ENCODE peak calls at places on chromosomes 16 and 17, in four cellular contexts. One of them, this sample, is unnamed.

GRCh38 chr17:73151888-73152633 is 12.7 kb upstream of the SSTR2 start:
- DNase-seq in body of pancreas: no peak
- DNase-seq in glutamatergic neuron: no peak
- DNase-seq in stimulated activated CD4-positive, alpha-beta T cell treated with anti-CD3 and anti-CD28 coated beads, Interleukin-1b, Interleukin-23, amount 100 ng/mL, for 48 hours: no peak
- DNase-seq in this sample: no peak

GRCh38 chr17:17182601-17183136 is 23.5 kb downstream of the PLD6 start:
- DNase-seq in body of pancreas: no peak
- DNase-seq in stimulated activated CD4-positive, alpha-beta T cell treated with anti-CD3 and anti-CD28 coated beads, Interleukin-1b, Interleukin-23, amount 100 ng/mL, for 48 hours: no peak
- DNase-seq in glutamatergic neuron: no peak
- DNase-seq in this sample: no peak

GRCh38 chr16:78274771-78275170 is 175.3 kb downstream of the WWOX start:
- DNase-seq in body of pancreas: no peak
- DNase-seq in glutamatergic neuron: no peak
- DNase-seq in stimulated activated CD4-positive, alpha-beta T cell treated with anti-CD3 and anti-CD28 coated beads, Interleukin-1b, Interleukin-23, amount 100 ng/mL, for 48 hours: no peak
- DNase-seq in this sample: no peak

GRCh38 chr17:76579281-76579680 is 6.4 kb downstream of the ST6GALNAC2 start:
- DNase-seq in glutamatergic neuron: no peak
- DNase-seq in stimulated activated CD4-positive, alpha-beta T cell treated with anti-CD3 and anti-CD28 coated beads, Interleukin-1b, Interleukin-23, amount 100 ng/mL, for 48 hours: no peak
- DNase-seq in body of pancreas: no peak
- DNase-seq in this sample: no peak

GRCh38 chr17:29613371-29613837 is 9.3 kb downstream of the CORO6 start:
- DNase-seq in glutamatergic neuron: peak; percentile 98
- DNase-seq in body of pancreas: peak; percentile 92
- DNase-seq in stimulated activated CD4-positive, alpha-beta T cell treated with anti-CD3 and anti-CD28 coated beads, Interleukin-1b, Interleukin-23, amount 100 ng/mL, for 48 hours: peak; percentile 96
- DNase-seq in this sample: peak; percentile 96

GRCh38 chr16:84746875-84747274 is 47.1 kb downstream of the USP10 start:
- DNase-seq in stimulated activated CD4-positive, alpha-beta T cell treated with anti-CD3 and anti-CD28 coated beads, Interleukin-1b, Interleukin-23, amount 100 ng/mL, for 48 hours: no peak
- DNase-seq in body of pancreas: no peak
- DNase-seq in glutamatergic neuron: no peak
- DNase-seq in this sample: no peak

GRCh38 chr16:72536673-72537435 is 364.9 kb upstream of the PMFBP1 start:
- DNase-seq in glutamatergic neuron: no peak
- DNase-seq in body of pancreas: no peak
- DNase-seq in stimulated activated CD4-positive, alpha-beta T cell treated with anti-CD3 and anti-CD28 coated beads, Interleukin-1b, Interleukin-23, amount 100 ng/mL, for 48 hours: no peak
- DNase-seq in this sample: no peak

GRCh38 chr17:1252203-1252608 is 18.0 kb upstream of the BHLHA9 start:
- DNase-seq in glutamatergic neuron: no peak
- DNase-seq in stimulated activated CD4-positive, alpha-beta T cell treated with anti-CD3 and anti-CD28 coated beads, Interleukin-1b, Interleukin-23, amount 100 ng/mL, for 48 hours: no peak
- DNase-seq in body of pancreas: peak; percentile 37
- DNase-seq in this sample: no peak

GRCh38 chr16:89646270-89646669 is 11.2 kb downstream of the CHMP1A start:
- DNase-seq in body of pancreas: no peak
- DNase-seq in stimulated activated CD4-positive, alpha-beta T cell treated with anti-CD3 and anti-CD28 coated beads, Interleukin-1b, Interleukin-23, amount 100 ng/mL, for 48 hours: no peak
- DNase-seq in glutamatergic neuron: no peak
- DNase-seq in this sample: no peak

GRCh38 chr17:49557204-49558024 is 18.3 kb upstream of the NXPH3 start:
- DNase-seq in stimulated activated CD4-positive, alpha-beta T cell treated with anti-CD3 and anti-CD28 coated beads, Interleukin-1b, Interleukin-23, amount 100 ng/mL, for 48 hours: peak; percentile 35
- DNase-seq in glutamatergic neuron: peak; percentile 61
- DNase-seq in body of pancreas: peak; percentile 53
- DNase-seq in this sample: peak; percentile 39

GRCh38 chr16:25011891-25012499 is 3.2 kb downstream of the ARHGAP17 start:
- DNase-seq in body of pancreas: no peak
- DNase-seq in stimulated activated CD4-positive, alpha-beta T cell treated with anti-CD3 and anti-CD28 coated beads, Interleukin-1b, Interleukin-23, amount 100 ng/mL, for 48 hours: no peak
- DNase-seq in glutamatergic neuron: no peak
- DNase-seq in this sample: no peak

GRCh38 chr16:380837-381787 is 666 bp downstream of the PGAP6 start:
- DNase-seq in glutamatergic neuron: peak; percentile 58
- DNase-seq in body of pancreas: peak; percentile 43
- DNase-seq in stimulated activated CD4-positive, alpha-beta T cell treated with anti-CD3 and anti-CD28 coated beads, Interleukin-1b, Interleukin-23, amount 100 ng/mL, for 48 hours: no peak
- DNase-seq in this sample: no peak

GRCh38 chr16:17364319-17365210 is 106.2 kb downstream of the XYLT1 start:
- DNase-seq in stimulated activated CD4-positive, alpha-beta T cell treated with anti-CD3 and anti-CD28 coated beads, Interleukin-1b, Interleukin-23, amount 100 ng/mL, for 48 hours: peak; percentile 54
- DNase-seq in glutamatergic neuron: no peak
- DNase-seq in body of pancreas: no peak
- DNase-seq in this sample: peak; percentile 43

GRCh38 chr17:10471853-10472252 is 2.5 kb upstream of the MYH4 start:
- DNase-seq in glutamatergic neuron: no peak
- DNase-seq in body of pancreas: no peak
- DNase-seq in stimulated activated CD4-positive, alpha-beta T cell treated with anti-CD3 and anti-CD28 coated beads, Interleukin-1b, Interleukin-23, amount 100 ng/mL, for 48 hours: no peak
- DNase-seq in this sample: no peak

GRCh38 chr17:62778990-62779681 is 29.0 kb downstream of the MARCHF10 start:
- DNase-seq in glutamatergic neuron: no peak
- DNase-seq in body of pancreas: peak; percentile 49
- DNase-seq in stimulated activated CD4-positive, alpha-beta T cell treated with anti-CD3 and anti-CD28 coated beads, Interleukin-1b, Interleukin-23, amount 100 ng/mL, for 48 hours: no peak
- DNase-seq in this sample: no peak

GRCh38 chr16:68005786-68006286 is 6.6 kb upstream of the DPEP2 start:
- DNase-seq in stimulated activated CD4-positive, alpha-beta T cell treated with anti-CD3 and anti-CD28 coated beads, Interleukin-1b, Interleukin-23, amount 100 ng/mL, for 48 hours: no peak
- DNase-seq in body of pancreas: peak; percentile 71
- DNase-seq in glutamatergic neuron: no peak
- DNase-seq in this sample: no peak

GRCh38 chr16:30186782-30187555 is 3.6 kb downstream of the CORO1A start:
- DNase-seq in glutamatergic neuron: peak; percentile 81
- DNase-seq in body of pancreas: peak; percentile 74
- DNase-seq in stimulated activated CD4-positive, alpha-beta T cell treated with anti-CD3 and anti-CD28 coated beads, Interleukin-1b, Interleukin-23, amount 100 ng/mL, for 48 hours: peak; percentile 87
- DNase-seq in this sample: peak; percentile 89

GRCh38 chr17:1941241-1942065 is 83.7 kb downstream of the RTN4RL1 start:
- DNase-seq in body of pancreas: no peak
- DNase-seq in stimulated activated CD4-positive, alpha-beta T cell treated with anti-CD3 and anti-CD28 coated beads, Interleukin-1b, Interleukin-23, amount 100 ng/mL, for 48 hours: no peak
- DNase-seq in glutamatergic neuron: no peak
- DNase-seq in this sample: no peak

GRCh38 chr16:77273-77806 is 685 bp upstream of the MPG start:
- DNase-seq in stimulated activated CD4-positive, alpha-beta T cell treated with anti-CD3 and anti-CD28 coated beads, Interleukin-1b, Interleukin-23, amount 100 ng/mL, for 48 hours: peak; percentile 29
- DNase-seq in body of pancreas: peak; percentile 40
- DNase-seq in glutamatergic neuron: peak; percentile 65
- DNase-seq in this sample: peak; percentile 55

GRCh38 chr17:19753661-19754463 is 5.8 kb upstream of the ALDH3A1 start:
- DNase-seq in stimulated activated CD4-positive, alpha-beta T cell treated with anti-CD3 and anti-CD28 coated beads, Interleukin-1b, Interleukin-23, amount 100 ng/mL, for 48 hours: no peak
- DNase-seq in body of pancreas: peak; percentile 47
- DNase-seq in glutamatergic neuron: no peak
- DNase-seq in this sample: no peak

GRCh38 chr16:55822280-55822810 is 10.6 kb downstream of the CES1 start:
- DNase-seq in stimulated activated CD4-positive, alpha-beta T cell treated with anti-CD3 and anti-CD28 coated beads, Interleukin-1b, Interleukin-23, amount 100 ng/mL, for 48 hours: no peak
- DNase-seq in glutamatergic neuron: no peak
- DNase-seq in body of pancreas: no peak
- DNase-seq in this sample: no peak

GRCh38 chr17:75219815-75220214 is 14.3 kb downstream of the NUP85 start:
- DNase-seq in glutamatergic neuron: no peak
- DNase-seq in body of pancreas: no peak
- DNase-seq in stimulated activated CD4-positive, alpha-beta T cell treated with anti-CD3 and anti-CD28 coated beads, Interleukin-1b, Interleukin-23, amount 100 ng/mL, for 48 hours: no peak
- DNase-seq in this sample: no peak

GRCh38 chr17:38897671-38898290 is 27.6 kb upstream of the LASP1NB start:
- DNase-seq in body of pancreas: no peak
- DNase-seq in stimulated activated CD4-positive, alpha-beta T cell treated with anti-CD3 and anti-CD28 coated beads, Interleukin-1b, Interleukin-23, amount 100 ng/mL, for 48 hours: no peak
- DNase-seq in glutamatergic neuron: no peak
- DNase-seq in this sample: no peak

GRCh38 chr16:31484491-31485171 is 1.7 kb downstream of the SLC5A2 start:
- DNase-seq in glutamatergic neuron: no peak
- DNase-seq in body of pancreas: peak; percentile 64
- DNase-seq in stimulated activated CD4-positive, alpha-beta T cell treated with anti-CD3 and anti-CD28 coated beads, Interleukin-1b, Interleukin-23, amount 100 ng/mL, for 48 hours: no peak
- DNase-seq in this sample: no peak

GRCh38 chr16:65722429-65722828 is 600.6 kb upstream of the CDH11 start:
- DNase-seq in glutamatergic neuron: no peak
- DNase-seq in body of pancreas: no peak
- DNase-seq in stimulated activated CD4-positive, alpha-beta T cell treated with anti-CD3 and anti-CD28 coated beads, Interleukin-1b, Interleukin-23, amount 100 ng/mL, for 48 hours: no peak
- DNase-seq in this sample: no peak

GRCh38 chr16:84194470-84195200 is 3.7 kb downstream of the ADAD2 start:
- DNase-seq in stimulated activated CD4-positive, alpha-beta T cell treated with anti-CD3 and anti-CD28 coated beads, Interleukin-1b, Interleukin-23, amount 100 ng/mL, for 48 hours: peak; percentile 36
- DNase-seq in body of pancreas: no peak
- DNase-seq in glutamatergic neuron: peak; percentile 74
- DNase-seq in this sample: peak; percentile 66

GRCh38 chr16:58046936-58047335 is 21.4 kb downstream of the MMP15 start:
- DNase-seq in glutamatergic neuron: no peak
- DNase-seq in body of pancreas: no peak
- DNase-seq in stimulated activated CD4-positive, alpha-beta T cell treated with anti-CD3 and anti-CD28 coated beads, Interleukin-1b, Interleukin-23, amount 100 ng/mL, for 48 hours: no peak
- DNase-seq in this sample: no peak

GRCh38 chr16:78206623-78207223 is 107.3 kb downstream of the WWOX start:
- DNase-seq in stimulated activated CD4-positive, alpha-beta T cell treated with anti-CD3 and anti-CD28 coated beads, Interleukin-1b, Interleukin-23, amount 100 ng/mL, for 48 hours: no peak
- DNase-seq in glutamatergic neuron: no peak
- DNase-seq in body of pancreas: no peak
- DNase-seq in this sample: no peak

GRCh38 chr17:18986541-18987229 is 17.9 kb downstream of the FAM83G start:
- DNase-seq in glutamatergic neuron: no peak
- DNase-seq in stimulated activated CD4-positive, alpha-beta T cell treated with anti-CD3 and anti-CD28 coated beads, Interleukin-1b, Interleukin-23, amount 100 ng/mL, for 48 hours: no peak
- DNase-seq in body of pancreas: no peak
- DNase-seq in this sample: peak; percentile 32

GRCh38 chr16:85385463-85386331 is 227.4 kb upstream of the GSE1 start:
- DNase-seq in body of pancreas: no peak
- DNase-seq in glutamatergic neuron: peak; percentile 48
- DNase-seq in stimulated activated CD4-positive, alpha-beta T cell treated with anti-CD3 and anti-CD28 coated beads, Interleukin-1b, Interleukin-23, amount 100 ng/mL, for 48 hours: no peak
- DNase-seq in this sample: no peak

GRCh38 chr17:63531022-63531965 is 8.1 kb downstream of the KCNH6 start:
- DNase-seq in body of pancreas: no peak
- DNase-seq in glutamatergic neuron: no peak
- DNase-seq in stimulated activated CD4-positive, alpha-beta T cell treated with anti-CD3 and anti-CD28 coated beads, Interleukin-1b, Interleukin-23, amount 100 ng/mL, for 48 hours: no peak
- DNase-seq in this sample: no peak

This sample was measured in activated naive CD8-positive, alpha-beta T cell treated with anti-CD3 and anti-CD28 coated beads for 36 hours.